ENCODE peak calls at places on chromosomes 4 and X, in five cellular contexts. W is KG1; M is effector CD4-positive, alpha-beta T cell; X is aorta; V is activated CD8-positive, alpha-beta memory T cell treated with anti-CD3 and anti-CD28 coated beads for 4 hours. Z is an unnamed sample.

GRCh38 chr4:186839122-186840037 is 115.7 kb upstream of the FAT1 start:
- DNase-seq in W (no peak), M (no peak), X (peak), V (no peak), Z (peak)

GRCh38 chr4:8607603-8608481 is 15.3 kb downstream of the CPZ start:
- DNase-seq in X (no peak), W (no peak), V (peak), M (no peak), Z (no peak)

GRCh38 chr4:15488658-15489470 is 19.2 kb downstream of the CC2D2A start:
- DNase-seq in M (no peak), V (no peak), W (no peak), X (no peak), Z (no peak)

GRCh38 chrX:144259054-144259453 is 375.2 kb downstream of the UBE2NL start:
- DNase-seq in X (no peak), M (no peak), W (no peak), V (no peak), Z (no peak)

GRCh38 chrX:140354431-140355120 is 150.3 kb downstream of the SOX3 start:
- DNase-seq in V (no peak), X (no peak), M (no peak), W (no peak), Z (no peak)

GRCh38 chr4:153480704-153481103 is 14.5 kb downstream of the TMEM131L start:
- DNase-seq in M (no peak), V (no peak), W (no peak), X (no peak), Z (no peak)

GRCh38 chrX:68508799-68509198 is 9.9 kb downstream of the YIPF6 start:
- DNase-seq in M (no peak), X (no peak), W (no peak), V (no peak), Z (no peak)

GRCh38 chrX:104343408-104344129 is 88.8 kb upstream of the ESX1 start:
- DNase-seq in X (no peak), M (no peak), W (no peak), V (no peak), Z (peak)

GRCh38 chrX:42456301-42456700 is 321.7 kb downstream of the PPP1R2C start:
- DNase-seq in V (no peak), W (no peak), M (no peak), X (no peak), Z (no peak)

GRCh38 chrX:48509245-48509590 is 426 bp downstream of the PORCN start:
- DNase-seq in V (no peak), M (no peak), W (no peak), X (peak), Z (no peak)

GRCh38 chr4:148253748-148254147 is 188.5 kb downstream of the NR3C2 start:
- DNase-seq in X (no peak), W (no peak), V (no peak), M (no peak), Z (no peak)

GRCh38 chrX:45591650-45592049 is 391.0 kb upstream of the DIPK2B start:
- DNase-seq in X (no peak), V (no peak), M (no peak), W (no peak), Z (no peak)

GRCh38 chrX:68175569-68175968 is 257.7 kb downstream of the OPHN1 start:
- DNase-seq in X (no peak), W (no peak), M (no peak), V (no peak), Z (no peak)

GRCh38 chr4:41887821-41888699 is 47.2 kb upstream of the TMEM33 start:
- DNase-seq in M (peak), W (no peak), X (no peak), V (no peak), Z (no peak)

GRCh38 chrX:107603433-107604159 is 24.7 kb upstream of the PRPS1 start:
- DNase-seq in M (no peak), W (no peak), V (no peak), X (no peak), Z (no peak)

GRCh38 chr4:167713756-167714155 is 378.6 kb upstream of the ANXA10 start:
- DNase-seq in X (no peak), V (no peak), M (no peak), W (no peak), Z (no peak)

GRCh38 chr4:38747629-38748028 is 35.2 kb downstream of the TLR10 start:
- DNase-seq in X (no peak), V (no peak), W (no peak), M (no peak), Z (no peak)

GRCh38 chr4:170423137-170423536 is 333.4 kb upstream of the AADAT start:
- DNase-seq in V (no peak), X (no peak), W (no peak), M (no peak), Z (no peak)

GRCh38 chrX:22118161-22118830 is 86.2 kb downstream of the PHEX start:
- DNase-seq in V (no peak), M (no peak), W (no peak), X (no peak), Z (no peak)

GRCh38 chr4:99808260-99808857 is 8.3 kb upstream of the DAPP1 start:
- DNase-seq in X (no peak), V (peak), M (peak), W (peak), Z (no peak)

GRCh38 chrX:154019061-154019621 is 561 bp downstream of the IRAK1 start:
- DNase-seq in W (no peak), X (no peak), M (no peak), V (no peak), Z (no peak)

GRCh38 chr4:111449657-111450056 is 695.6 kb upstream of the FAM241A start:
- DNase-seq in V (no peak), M (no peak), W (no peak), X (no peak), Z (no peak)

GRCh38 chr4:1613099-1613495 is 71.0 kb downstream of the FAM53A start:
- DNase-seq in M (no peak), V (no peak), X (no peak), W (no peak), Z (no peak)

GRCh38 chr4:104489731-104490095 is 5.0 kb downstream of the CXXC4 start:
- DNase-seq in W (no peak), V (no peak), M (no peak), X (no peak), Z (no peak)